ENCODE peak calls at places on chromosome 22, in seven cellular contexts. X is A549; S is GM13977; C is CD8-positive, alpha-beta memory T cell; N is amniotic stem cell; L is IMR-90; B is BJ. Z is an unnamed sample.
A peak's percentile ranks its signal among the peaks of the same experiment; 100 is the strongest.

GRCh38 chr22:17675584-17675983 is 37.0 kb downstream of the BCL2L13 start:
- DNase-seq in B (no peak), S (no peak), L (no peak), C (no peak), N (no peak), X (no peak), Z (no peak)

GRCh38 chr22:48890693-48891554 is 936.7 kb downstream of the BRD1 start:
- DNase-seq in X (no peak), C (no peak), L (no peak), S (no peak), N (no peak), B (no peak), Z (no peak)

GRCh38 chr22:49300241-49300640 is 527.4 kb downstream of the BRD1 start:
- DNase-seq in B (no peak), X (no peak), N (no peak), C (no peak), S (no peak), L (no peak), Z (no peak)

GRCh38 chr22:20520093-20520511 is 12.7 kb downstream of the MED15 start:
- DNase-seq in X (no peak), N (no peak), L (peak; percentile 82), S (no peak), C (no peak), B (no peak), Z (no peak)

GRCh38 chr22:38272373-38273134 is at the start of gene TMEM184B:
- DNase-seq in X (peak; percentile 46), N (no peak), C (peak; percentile 81), S (peak; percentile 97), L (peak; percentile 58), B (no peak), Z (peak; percentile 99)

GRCh38 chr22:21628386-21629261 is 1.2 kb downstream of the YDJC start:
- DNase-seq in C (no peak), B (no peak), L (no peak), S (no peak), N (no peak), X (no peak), Z (no peak)

GRCh38 chr22:26681395-26681821 is 24.0 kb downstream of the MIAT start:
- DNase-seq in B (no peak), L (peak; percentile 67), N (no peak), C (no peak), S (no peak), X (no peak), Z (no peak)

GRCh38 chr22:18060646-18061620 is 16.9 kb upstream of the PEX26 start:
- DNase-seq in S (no peak), B (no peak), N (no peak), C (no peak), L (peak; percentile 71), X (peak; percentile 74), Z (no peak)

GRCh38 chr22:32561756-32562155 is 87.1 kb downstream of the FBXO7 start:
- DNase-seq in C (no peak), S (no peak), B (no peak), X (no peak), L (no peak), N (no peak), Z (no peak)

GRCh38 chr22:19290400-19291217 is 910 bp downstream of the CLTCL1 start:
- DNase-seq in S (no peak), L (no peak), X (no peak), B (no peak), C (no peak), N (no peak), Z (no peak)

GRCh38 chr22:30332551-30332950 is 5.8 kb upstream of the TBC1D10A start:
- DNase-seq in N (no peak), S (no peak), L (no peak), C (no peak), X (no peak), B (no peak), Z (no peak)

GRCh38 chr22:36822581-36822980 is 5.7 kb upstream of the PVALB start:
- DNase-seq in L (no peak), X (no peak), C (no peak), B (no peak), N (no peak), S (no peak), Z (no peak)

GRCh38 chr22:50699754-50700386 is 27.2 kb downstream of the SHANK3 start:
- DNase-seq in B (no peak), X (no peak), C (no peak), N (no peak), L (no peak), S (no peak), Z (no peak)

GRCh38 chr22:39622881-39623367 is 52.4 kb downstream of the CACNA1I start:
- DNase-seq in X (peak; percentile 18), B (no peak), C (peak; percentile 59), N (no peak), L (peak; percentile 9), S (peak; percentile 80), Z (peak; percentile 71)

GRCh38 chr22:39169797-39170466 is 17.5 kb upstream of the CBX7 start:
- DNase-seq in N (no peak), C (no peak), S (no peak), X (no peak), L (no peak), B (no peak), Z (no peak)

GRCh38 chr22:22785316-22786065 is 102.1 kb upstream of the IGLL5 start:
- DNase-seq in S (no peak), C (no peak), N (no peak), X (no peak), B (no peak), L (no peak), Z (no peak)

Z was measured in GM20000.